ENCODE peak calls at places on chromosomes 2 and 18, in five cellular contexts. J is fibroblast of gingiva, X is renal cortical epithelial cell, P is dorsolateral prefrontal cortex, K is NCI-H1694 treated with DMSO at 0.1 percent for 48 hours. G is an unnamed sample.

GRCh38 chr2:45750484-45750883 is 99.0 kb downstream of the PRKCE start:
- DNase-seq in J (no peak), X (no peak), P (no peak), K (no peak), G (no peak)

GRCh38 chr2:287471-287885 is 413 bp downstream of the ALKAL2 start:
- DNase-seq in J (peak), X (no peak), P (no peak), K (no peak), G (no peak)

GRCh38 chr2:43169091-43169936 is 57.1 kb downstream of the ZFP36L2 start:
- DNase-seq in J (no peak), X (peak), P (no peak), K (no peak), G (no peak)

GRCh38 chr18:44609210-44609941 is 71.3 kb upstream of the SETBP1 start:
- DNase-seq in J (no peak), X (no peak), P (no peak), K (no peak), G (no peak)

GRCh38 chr2:47198985-47199451 is 43.9 kb upstream of the STPG4 start:
- DNase-seq in J (peak), X (peak), P (no peak), K (no peak), G (no peak)

GRCh38 chr2:30072250-30072842 is 74.5 kb upstream of the YPEL5 start:
- DNase-seq in J (peak), X (peak), P (peak), K (peak), G (peak)

GRCh38 chr2:221731432-221731831 is 159.3 kb upstream of the EPHA4 start:
- DNase-seq in J (no peak), X (peak), P (no peak), K (no peak), G (no peak)

GRCh38 chr2:33051586-33052385 is 105.0 kb downstream of the LTBP1 start:
- DNase-seq in J (peak), X (peak), P (no peak), K (no peak), G (no peak)

GRCh38 chr2:46469116-46469515 is 10.2 kb upstream of the TMEM247 start:
- DNase-seq in J (no peak), X (no peak), P (no peak), K (no peak), G (no peak)

GRCh38 chr2:677056-677949 is at the start of gene TMEM18:
- DNase-seq in J (peak), X (peak), P (peak), K (peak), G (peak)

GRCh38 chr2:237159006-237159897 is 73.6 kb downstream of the COPS8 start:
- DNase-seq in J (peak), X (no peak), P (no peak), K (no peak), G (no peak)

GRCh38 chr18:48929951-48930713 is 20.6 kb downstream of the SMAD7 start:
- DNase-seq in J (peak), X (peak), P (no peak), K (no peak), G (no peak)

GRCh38 chr2:33215299-33215698 is 261.1 kb upstream of the RASGRP3 start:
- DNase-seq in J (peak), X (peak), P (no peak), K (no peak), G (no peak)

GRCh38 chr2:159904565-159905281 is 106.7 kb upstream of the CD302 start:
- DNase-seq in J (no peak), X (peak), P (no peak), K (no peak), G (peak)